ENCODE peak calls at places on chromosomes 2 and 18, in ten cellular contexts. O is A549; H is neural progenitor cell; J is CD4-positive, alpha-beta T cell; Q is endodermal cell; I is cardiac muscle cell; M is aorta; V is spleen; Y is IMR-90; K is astrocyte. N is an unnamed sample.

GRCh38 chr2:108810993-108811957 is 24.7 kb downstream of the CCDC138 start:
- DNase-seq in O (no peak), H (no peak), J (no peak), Q (no peak), I (no peak), M (no peak), V (no peak), Y (no peak), K (no peak), N (no peak)

GRCh38 chr2:121501070-121501469 is 29.6 kb upstream of the RNU4ATAC start:
- DNase-seq in O (no peak), H (no peak), J (no peak), Q (no peak), I (peak), M (no peak), V (no peak), Y (peak), K (peak), N (no peak)

GRCh38 chr2:54360055-54360792 is 95.9 kb upstream of the SPTBN1 start:
- DNase-seq in O (no peak), H (no peak), J (no peak), Q (no peak), I (peak), M (no peak), V (no peak), Y (peak), K (peak), N (no peak)

GRCh38 chr2:215451012-215451756 is 15.3 kb upstream of the FN1 start:
- DNase-seq in O (no peak), H (no peak), J (no peak), Q (no peak), I (peak), M (no peak), V (no peak), Y (no peak), K (peak), N (no peak)

GRCh38 chr2:145114726-145115125 is 594.8 kb upstream of the ZEB2 start:
- DNase-seq in O (no peak), H (no peak), J (no peak), Q (no peak), I (no peak), M (no peak), V (no peak), Y (no peak), K (peak), N (no peak)

GRCh38 chr2:212939777-212940531 is 211.5 kb downstream of the IKZF2 start:
- DNase-seq in O (peak), H (no peak), J (no peak), Q (peak), I (no peak), M (no peak), V (no peak), Y (no peak), K (no peak), N (no peak)

GRCh38 chr2:100199421-100199820 is 57.0 kb upstream of the AFF3 start:
- DNase-seq in O (no peak), H (no peak), J (no peak), Q (peak), I (no peak), M (no peak), V (no peak), Y (no peak), K (no peak), N (no peak)

GRCh38 chr2:215579809-215580208 is 143.9 kb upstream of the FN1 start:
- DNase-seq in O (peak), H (no peak), J (no peak), Q (no peak), I (peak), M (no peak), V (no peak), Y (peak), K (peak), N (no peak)

GRCh38 chr2:48699377-48699951 is 56.1 kb downstream of the LHCGR start:
- DNase-seq in O (no peak), H (peak), J (no peak), Q (no peak), I (peak), M (no peak), V (no peak), Y (peak), K (peak), N (no peak)

GRCh38 chr2:31212659-31213058 is 4.7 kb downstream of the CAPN14 start:
- DNase-seq in O (no peak), H (no peak), J (no peak), Q (no peak), I (no peak), M (no peak), V (no peak), Y (no peak), K (no peak), N (no peak)

GRCh38 chr18:40048253-40048652 is 1906.8 kb upstream of the PIK3C3 start:
- DNase-seq in O (no peak), H (no peak), J (no peak), Q (no peak), I (no peak), M (no peak), V (no peak), Y (no peak), K (no peak), N (no peak)

GRCh38 chr18:25305584-25305983 is 46.4 kb downstream of the ZNF521 start:
- DNase-seq in O (no peak), H (no peak), J (no peak), Q (no peak), I (no peak), M (no peak), V (no peak), Y (peak), K (no peak), N (no peak)

GRCh38 chr2:112644155-112644932 is 1.4 kb upstream of the SLC20A1 start:
- DNase-seq in O (peak), H (peak), J (no peak), Q (peak), I (peak), M (no peak), V (no peak), Y (no peak), K (peak), N (no peak)

GRCh38 chr2:105556366-105556765 is 157.5 kb upstream of the FHL2 start:
- DNase-seq in O (no peak), H (no peak), J (no peak), Q (peak), I (no peak), M (no peak), V (no peak), Y (no peak), K (no peak), N (no peak)

GRCh38 chr2:200703132-200703925 is 108.4 kb upstream of the BZW1 start:
- DNase-seq in O (peak), H (peak), J (no peak), Q (no peak), I (peak), M (no peak), V (no peak), Y (peak), K (peak), N (peak)

GRCh38 chr2:223101340-223102039 is 49.5 kb downstream of the KCNE4 start:
- DNase-seq in O (peak), H (peak), J (no peak), Q (peak), I (peak), M (no peak), V (no peak), Y (peak), K (no peak), N (no peak)

GRCh38 chr2:48306409-48307284 is 223.3 kb upstream of the STON1 start:
- DNase-seq in O (no peak), H (no peak), J (no peak), Q (no peak), I (peak), M (no peak), V (no peak), Y (peak), K (peak), N (no peak)

GRCh38 chr2:237563816-237564215 is 2.6 kb upstream of the PRLH start:
- DNase-seq in O (no peak), H (peak), J (no peak), Q (peak), I (peak), M (peak), V (peak), Y (peak), K (peak), N (no peak)

GRCh38 chr2:3493610-3493997 is 25.7 kb downstream of the ADI1 start:
- DNase-seq in O (peak), H (peak), J (no peak), Q (peak), I (peak), M (peak), V (no peak), Y (peak), K (peak), N (no peak)

GRCh38 chr18:2411381-2411977 is 159.8 kb downstream of the METTL4 start:
- DNase-seq in O (peak), H (no peak), J (no peak), Q (no peak), I (peak), M (no peak), V (no peak), Y (peak), K (peak), N (no peak)

GRCh38 chr2:31372097-31372496 is 42.4 kb downstream of the XDH start:
- DNase-seq in O (no peak), H (no peak), J (no peak), Q (peak), I (no peak), M (no peak), V (no peak), Y (no peak), K (no peak), N (no peak)

GRCh38 chr2:76268928-76269327 is 558.2 kb upstream of the GCFC2 start:
- DNase-seq in O (peak), H (no peak), J (no peak), Q (no peak), I (peak), M (no peak), V (no peak), Y (peak), K (peak), N (no peak)

GRCh38 chr2:65172994-65173790 is 43.3 kb upstream of the RAB1A start:
- DNase-seq in O (no peak), H (no peak), J (no peak), Q (no peak), I (no peak), M (no peak), V (no peak), Y (no peak), K (no peak), N (no peak)

GRCh38 chr2:176270100-176270750 is 983 bp downstream of the MTX2 start:
- DNase-seq in O (no peak), H (no peak), J (no peak), Q (no peak), I (no peak), M (no peak), V (no peak), Y (peak), K (no peak), N (no peak)

GRCh38 chr2:117875786-117876185 is 61.3 kb downstream of the DDX18 start:
- DNase-seq in O (no peak), H (no peak), J (no peak), Q (no peak), I (no peak), M (no peak), V (no peak), Y (no peak), K (no peak), N (no peak)

GRCh38 chr2:73031725-73032701 is 39.5 kb downstream of the SFXN5 start:
- DNase-seq in O (peak), H (no peak), J (no peak), Q (no peak), I (no peak), M (peak), V (no peak), Y (no peak), K (no peak), N (no peak)

GRCh38 chr2:203914546-203915169 is 21.9 kb upstream of the ICOS start:
- DNase-seq in O (no peak), H (no peak), J (no peak), Q (no peak), I (no peak), M (no peak), V (no peak), Y (no peak), K (no peak), N (no peak)

GRCh38 chr2:143852748-143853147 is 667.2 kb downstream of the ZEB2 start:
- DNase-seq in O (no peak), H (peak), J (no peak), Q (peak), I (no peak), M (no peak), V (no peak), Y (no peak), K (no peak), N (no peak)

GRCh38 chr2:27442981-27443323 is 771 bp downstream of the KRTCAP3 start:
- DNase-seq in O (no peak), H (no peak), J (no peak), Q (peak), I (no peak), M (no peak), V (no peak), Y (no peak), K (no peak), N (no peak)

GRCh38 chr2:190105554-190105953 is 43.0 kb upstream of the MSTN start:
- DNase-seq in O (no peak), H (no peak), J (no peak), Q (no peak), I (no peak), M (no peak), V (no peak), Y (no peak), K (no peak), N (no peak)

GRCh38 chr18:63271881-63272299 is 47.7 kb downstream of the BCL2 start:
- DNase-seq in O (no peak), H (no peak), J (no peak), Q (no peak), I (peak), M (no peak), V (no peak), Y (no peak), K (no peak), N (no peak)

GRCh38 chr2:129050116-129050515 is 731.4 kb upstream of the HS6ST1 start:
- DNase-seq in O (no peak), H (peak), J (no peak), Q (peak), I (no peak), M (no peak), V (no peak), Y (no peak), K (no peak), N (no peak)

GRCh38 chr2:68157402-68158133 is at the start of gene PNO1:
- DNase-seq in O (peak), H (peak), J (peak), Q (peak), I (peak), M (peak), V (peak), Y (peak), K (peak), N (peak)

GRCh38 chr2:154941379-154941778 is 242.9 kb downstream of the KCNJ3 start:
- DNase-seq in O (no peak), H (no peak), J (no peak), Q (no peak), I (no peak), M (no peak), V (no peak), Y (no peak), K (no peak), N (no peak)

GRCh38 chr2:161576421-161576820 is 47.8 kb upstream of the SLC4A10 start:
- DNase-seq in O (peak), H (peak), J (no peak), Q (peak), I (peak), M (no peak), V (no peak), Y (no peak), K (no peak), N (no peak)

GRCh38 chr2:74696758-74697327 is 42.8 kb downstream of the SEMA4F start:
- DNase-seq in O (no peak), H (no peak), J (no peak), Q (no peak), I (peak), M (no peak), V (no peak), Y (peak), K (peak), N (no peak)
- H3K27ac ChIP-seq in O (no peak), H (no peak), J (no peak), Q (no peak), I (no peak), M (no peak), V (no peak), Y (peak), K (no peak), N (no peak)

GRCh38 chr2:282693-283263 is 5.1 kb downstream of the ALKAL2 start:
- DNase-seq in O (no peak), H (no peak), J (no peak), Q (no peak), I (no peak), M (no peak), V (no peak), Y (no peak), K (no peak), N (no peak)

GRCh38 chr2:279366-279765 is 8.5 kb downstream of the ALKAL2 start:
- DNase-seq in O (no peak), H (no peak), J (no peak), Q (no peak), I (no peak), M (no peak), V (no peak), Y (no peak), K (no peak), N (no peak)

GRCh38 chr2:280655-281110 is 7.2 kb downstream of the ALKAL2 start:
- DNase-seq in O (no peak), H (no peak), J (no peak), Q (no peak), I (no peak), M (no peak), V (no peak), Y (no peak), K (no peak), N (no peak)

GRCh38 chr2:283996-284794 is 3.7 kb downstream of the ALKAL2 start:
- DNase-seq in O (no peak), H (peak), J (no peak), Q (peak), I (no peak), M (no peak), V (no peak), Y (peak), K (peak), N (no peak)

DNA sequence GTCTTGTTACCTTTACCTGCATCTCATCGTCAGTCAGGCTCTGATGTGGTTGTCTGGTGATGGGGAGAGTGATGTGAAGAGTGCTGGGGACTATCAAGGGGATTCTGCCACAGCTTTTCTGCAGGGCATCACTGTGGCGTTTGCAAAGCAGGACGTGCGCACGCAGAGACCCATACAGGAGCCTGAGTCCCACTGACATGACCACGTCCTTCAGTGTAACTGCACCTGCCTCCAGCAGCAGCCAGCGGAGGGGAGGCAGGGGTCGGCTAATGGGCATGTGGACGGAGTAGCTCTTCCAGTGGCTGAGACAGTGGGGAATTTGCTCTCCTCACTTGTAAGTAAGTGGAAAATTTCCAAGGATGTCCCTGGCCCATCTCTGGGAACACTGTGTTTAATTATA is 6.5 kb downstream of the ALKAL2 start:
- DNase-seq in O (no peak), H (no peak), J (no peak), Q (no peak), I (no peak), M (no peak), V (no peak), Y (no peak), K (no peak), N (no peak)
- H3K27ac ChIP-seq in O (no peak), H (no peak), J (no peak), Q (no peak), I (no peak), M (no peak), V (no peak), Y (no peak), K (no peak), N (no peak)

DNA sequence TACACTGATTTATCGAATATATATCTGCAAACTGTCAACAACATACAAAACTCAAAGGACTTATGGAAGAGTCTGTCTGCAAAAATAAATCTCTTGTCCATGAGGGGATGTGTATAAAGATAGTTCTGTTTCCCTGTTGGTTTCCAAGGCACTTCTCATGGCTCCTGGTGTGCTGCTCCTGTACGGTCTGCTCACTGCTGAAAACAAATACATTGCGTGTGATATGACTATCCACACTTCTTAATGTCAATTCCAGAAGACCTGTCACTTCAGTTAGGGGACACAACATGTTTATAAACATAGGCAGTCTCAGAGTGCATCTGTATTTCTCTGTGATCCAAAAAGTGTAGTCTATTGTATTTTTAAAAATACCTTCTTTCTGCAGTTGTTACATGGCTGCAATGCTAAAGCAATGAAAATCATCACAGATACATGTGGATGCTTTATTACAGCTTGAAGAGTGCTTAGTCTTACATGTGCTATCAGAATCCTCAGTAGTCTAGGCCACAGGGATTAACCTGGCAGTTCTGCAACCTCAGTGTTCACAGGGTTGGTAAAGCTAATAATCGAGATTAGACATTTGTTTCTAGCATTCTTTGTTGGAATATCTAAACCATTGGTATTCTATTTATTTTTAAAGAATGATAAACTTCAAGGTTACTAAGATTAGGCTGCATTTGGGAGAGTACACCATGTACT is 7.8 kb downstream of the ALKAL2 start:
- DNase-seq in O (no peak), H (no peak), J (no peak), Q (no peak), I (no peak), M (no peak), V (no peak), Y (no peak), K (no peak), N (no peak)
- H3K27ac ChIP-seq in O (no peak), H (no peak), J (no peak), Q (no peak), I (no peak), M (no peak), V (no peak), Y (no peak), K (no peak), N (no peak)

GRCh38 chr18:23191952-23192662 is 56.8 kb downstream of the CABLES1 start:
- DNase-seq in O (no peak), H (no peak), J (no peak), Q (peak), I (peak), M (no peak), V (peak), Y (peak), K (peak), N (no peak)

GRCh38 chr18:23194969-23195957 is 60.0 kb downstream of the CABLES1 start:
- DNase-seq in O (no peak), H (no peak), J (no peak), Q (no peak), I (no peak), M (no peak), V (no peak), Y (no peak), K (no peak), N (no peak)

GRCh38 chr18:23193727-23194126 is 58.4 kb downstream of the CABLES1 start:
- DNase-seq in O (no peak), H (no peak), J (no peak), Q (no peak), I (no peak), M (no peak), V (no peak), Y (no peak), K (no peak), N (no peak)

GRCh38 chr18:23196119-23197004 is 61.1 kb downstream of the CABLES1 start:
- DNase-seq in O (no peak), H (no peak), J (no peak), Q (peak), I (no peak), M (no peak), V (no peak), Y (no peak), K (peak), N (no peak)

GRCh38 chr18:23194150-23194968 is 59.1 kb downstream of the CABLES1 start:
- DNase-seq in O (no peak), H (no peak), J (no peak), Q (no peak), I (peak), M (no peak), V (no peak), Y (peak), K (peak), N (no peak)
- H3K27ac ChIP-seq in O (no peak), H (no peak), J (no peak), Q (no peak), I (no peak), M (no peak), V (peak), Y (peak), K (no peak), N (no peak)

N was measured in substantia nigra.